ENCODE peak calls at places on chromosomes 5 and 9, in six cellular contexts. One of them, this sample, is unnamed.

GRCh38 chr5:93278876-93279275 is 302.1 kb downstream of the NR2F1-AS1 start:
- DNase-seq in glutamatergic neuron: no peak
- DNase-seq in mesothelial cell of epicardium: no peak
- DNase-seq in colonic mucosa: no peak
- DNase-seq in nephron progenitor cell: no peak
- DNase-seq in activated CD8-positive, alpha-beta T cell treated with anti-CD3 and anti-CD28 coated beads for 36 hours: no peak
- DNase-seq in this sample: no peak

GRCh38 chr5:10111575-10111974 is 138.1 kb downstream of the ATPSCKMT start:
- DNase-seq in glutamatergic neuron: peak
- DNase-seq in mesothelial cell of epicardium: no peak
- DNase-seq in colonic mucosa: no peak
- DNase-seq in nephron progenitor cell: peak
- DNase-seq in activated CD8-positive, alpha-beta T cell treated with anti-CD3 and anti-CD28 coated beads for 36 hours: peak
- DNase-seq in this sample: no peak

GRCh38 chr5:39167141-39167972 is 52.0 kb downstream of the FYB1 start:
- DNase-seq in glutamatergic neuron: no peak
- DNase-seq in mesothelial cell of epicardium: no peak
- DNase-seq in colonic mucosa: no peak
- DNase-seq in nephron progenitor cell: no peak
- DNase-seq in activated CD8-positive, alpha-beta T cell treated with anti-CD3 and anti-CD28 coated beads for 36 hours: no peak
- DNase-seq in this sample: no peak

GRCh38 chr5:143045062-143045461 is 274.9 kb downstream of the ARHGAP26 start:
- DNase-seq in glutamatergic neuron: no peak
- DNase-seq in mesothelial cell of epicardium: no peak
- DNase-seq in colonic mucosa: no peak
- DNase-seq in nephron progenitor cell: no peak
- DNase-seq in activated CD8-positive, alpha-beta T cell treated with anti-CD3 and anti-CD28 coated beads for 36 hours: no peak
- DNase-seq in this sample: no peak

GRCh38 chr5:132419517-132420468 is 50.3 kb downstream of the SLC22A5 start:
- DNase-seq in glutamatergic neuron: peak
- DNase-seq in mesothelial cell of epicardium: peak
- DNase-seq in colonic mucosa: peak
- DNase-seq in nephron progenitor cell: peak
- DNase-seq in activated CD8-positive, alpha-beta T cell treated with anti-CD3 and anti-CD28 coated beads for 36 hours: peak
- DNase-seq in this sample: peak

GRCh38 chr5:180658774-180659564 is 9.6 kb upstream of the FLT4 start:
- DNase-seq in glutamatergic neuron: no peak
- DNase-seq in mesothelial cell of epicardium: no peak
- DNase-seq in colonic mucosa: no peak
- DNase-seq in nephron progenitor cell: no peak
- DNase-seq in activated CD8-positive, alpha-beta T cell treated with anti-CD3 and anti-CD28 coated beads for 36 hours: no peak
- DNase-seq in this sample: no peak

GRCh38 chr5:172503925-172504730 is 49.8 kb upstream of the SH3PXD2B start:
- DNase-seq in glutamatergic neuron: no peak
- DNase-seq in mesothelial cell of epicardium: no peak
- DNase-seq in colonic mucosa: peak
- DNase-seq in nephron progenitor cell: no peak
- DNase-seq in activated CD8-positive, alpha-beta T cell treated with anti-CD3 and anti-CD28 coated beads for 36 hours: no peak
- DNase-seq in this sample: no peak

GRCh38 chr9:136695955-136696354 is 8.7 kb upstream of the AGPAT2 start:
- DNase-seq in glutamatergic neuron: peak
- DNase-seq in mesothelial cell of epicardium: no peak
- DNase-seq in colonic mucosa: no peak
- DNase-seq in nephron progenitor cell: peak
- DNase-seq in activated CD8-positive, alpha-beta T cell treated with anti-CD3 and anti-CD28 coated beads for 36 hours: no peak
- DNase-seq in this sample: no peak

GRCh38 chr9:137195525-137196220 is 4.9 kb downstream of the TPRN start:
- DNase-seq in glutamatergic neuron: no peak
- DNase-seq in mesothelial cell of epicardium: no peak
- DNase-seq in colonic mucosa: peak
- DNase-seq in nephron progenitor cell: no peak
- DNase-seq in activated CD8-positive, alpha-beta T cell treated with anti-CD3 and anti-CD28 coated beads for 36 hours: no peak
- DNase-seq in this sample: no peak

GRCh38 chr5:60287174-60287771 is 393.7 kb upstream of the PDE4D start:
- DNase-seq in glutamatergic neuron: peak
- DNase-seq in mesothelial cell of epicardium: no peak
- DNase-seq in colonic mucosa: peak
- DNase-seq in nephron progenitor cell: peak
- DNase-seq in activated CD8-positive, alpha-beta T cell treated with anti-CD3 and anti-CD28 coated beads for 36 hours: peak
- DNase-seq in this sample: peak

GRCh38 chr5:128356011-128356410 is 182.0 kb downstream of the FBN2 start:
- DNase-seq in glutamatergic neuron: no peak
- DNase-seq in mesothelial cell of epicardium: no peak
- DNase-seq in colonic mucosa: no peak
- DNase-seq in nephron progenitor cell: no peak
- DNase-seq in activated CD8-positive, alpha-beta T cell treated with anti-CD3 and anti-CD28 coated beads for 36 hours: no peak
- DNase-seq in this sample: no peak

GRCh38 chr5:68245325-68245724 is 29.8 kb downstream of the PIK3R1 start:
- DNase-seq in glutamatergic neuron: no peak
- DNase-seq in mesothelial cell of epicardium: no peak
- DNase-seq in colonic mucosa: no peak
- DNase-seq in nephron progenitor cell: no peak
- DNase-seq in activated CD8-positive, alpha-beta T cell treated with anti-CD3 and anti-CD28 coated beads for 36 hours: no peak
- DNase-seq in this sample: no peak

GRCh38 chr5:68247627-68248026 is 32.1 kb downstream of the PIK3R1 start:
- DNase-seq in glutamatergic neuron: no peak
- DNase-seq in mesothelial cell of epicardium: no peak
- DNase-seq in colonic mucosa: no peak
- DNase-seq in nephron progenitor cell: no peak
- DNase-seq in activated CD8-positive, alpha-beta T cell treated with anti-CD3 and anti-CD28 coated beads for 36 hours: no peak
- DNase-seq in this sample: no peak

GRCh38 chr5:68249520-68249919 is 34.0 kb downstream of the PIK3R1 start:
- DNase-seq in glutamatergic neuron: no peak
- DNase-seq in mesothelial cell of epicardium: no peak
- DNase-seq in colonic mucosa: no peak
- DNase-seq in nephron progenitor cell: no peak
- DNase-seq in activated CD8-positive, alpha-beta T cell treated with anti-CD3 and anti-CD28 coated beads for 36 hours: no peak
- DNase-seq in this sample: no peak

GRCh38 chr5:68248896-68249295 is 33.3 kb downstream of the PIK3R1 start:
- DNase-seq in glutamatergic neuron: no peak
- DNase-seq in mesothelial cell of epicardium: no peak
- DNase-seq in colonic mucosa: no peak
- DNase-seq in nephron progenitor cell: no peak
- DNase-seq in activated CD8-positive, alpha-beta T cell treated with anti-CD3 and anti-CD28 coated beads for 36 hours: no peak
- DNase-seq in this sample: no peak

GRCh38 chr5:68246802-68247201 is 31.2 kb downstream of the PIK3R1 start:
- DNase-seq in glutamatergic neuron: no peak
- DNase-seq in mesothelial cell of epicardium: no peak
- DNase-seq in colonic mucosa: no peak
- DNase-seq in nephron progenitor cell: no peak
- DNase-seq in activated CD8-positive, alpha-beta T cell treated with anti-CD3 and anti-CD28 coated beads for 36 hours: no peak
- DNase-seq in this sample: no peak
- TF ChIP-seq CTCF in glutamatergic neuron: peak
- TF ChIP-seq CTCF in mesothelial cell of epicardium: no peak
- TF ChIP-seq CTCF in colonic mucosa: no peak
- TF ChIP-seq CTCF in nephron progenitor cell: no peak
- TF ChIP-seq CTCF in activated CD8-positive, alpha-beta T cell treated with anti-CD3 and anti-CD28 coated beads for 36 hours: peak
- TF ChIP-seq CTCF in this sample: no peak

GRCh38 chr5:78295035-78295961 is 800 bp upstream of the AP3B1 start:
- DNase-seq in glutamatergic neuron: no peak
- DNase-seq in mesothelial cell of epicardium: no peak
- DNase-seq in colonic mucosa: peak
- DNase-seq in nephron progenitor cell: peak
- DNase-seq in activated CD8-positive, alpha-beta T cell treated with anti-CD3 and anti-CD28 coated beads for 36 hours: peak
- DNase-seq in this sample: peak

GRCh38 chr5:78300464-78301045 is 6.1 kb upstream of the AP3B1 start:
- DNase-seq in glutamatergic neuron: no peak
- DNase-seq in mesothelial cell of epicardium: no peak
- DNase-seq in colonic mucosa: no peak
- DNase-seq in nephron progenitor cell: no peak
- DNase-seq in activated CD8-positive, alpha-beta T cell treated with anti-CD3 and anti-CD28 coated beads for 36 hours: no peak
- DNase-seq in this sample: no peak
- TF ChIP-seq CTCF in glutamatergic neuron: no peak
- TF ChIP-seq CTCF in mesothelial cell of epicardium: peak
- TF ChIP-seq CTCF in colonic mucosa: no peak
- TF ChIP-seq CTCF in nephron progenitor cell: no peak
- TF ChIP-seq CTCF in activated CD8-positive, alpha-beta T cell treated with anti-CD3 and anti-CD28 coated beads for 36 hours: peak
- TF ChIP-seq CTCF in this sample: peak

DNA sequence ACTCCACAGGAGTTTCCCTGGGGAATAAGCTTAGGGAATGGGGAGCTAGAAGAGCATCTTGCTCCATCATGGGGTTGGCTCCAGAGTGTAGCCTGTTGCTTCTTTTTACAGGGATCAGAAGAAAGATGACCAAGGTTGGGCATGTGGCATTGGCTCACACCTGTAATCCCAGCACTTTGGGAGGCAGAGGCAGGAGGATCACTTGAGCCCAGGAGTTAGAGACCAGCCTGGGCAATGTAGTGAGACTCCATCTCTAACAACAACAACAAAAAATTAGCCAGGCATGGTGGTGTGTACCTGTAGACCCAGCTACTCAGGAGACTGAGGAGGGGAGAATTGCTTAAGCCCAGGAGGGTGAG is 18.4 kb downstream of the NUDT2 start:
- DNase-seq in glutamatergic neuron: no peak
- DNase-seq in mesothelial cell of epicardium: no peak
- DNase-seq in colonic mucosa: no peak
- DNase-seq in nephron progenitor cell: no peak
- DNase-seq in activated CD8-positive, alpha-beta T cell treated with anti-CD3 and anti-CD28 coated beads for 36 hours: no peak
- DNase-seq in this sample: no peak
- TF ChIP-seq CTCF in glutamatergic neuron: no peak
- TF ChIP-seq CTCF in mesothelial cell of epicardium: no peak
- TF ChIP-seq CTCF in colonic mucosa: no peak
- TF ChIP-seq CTCF in nephron progenitor cell: no peak
- TF ChIP-seq CTCF in activated CD8-positive, alpha-beta T cell treated with anti-CD3 and anti-CD28 coated beads for 36 hours: no peak
- TF ChIP-seq CTCF in this sample: no peak

DNA sequence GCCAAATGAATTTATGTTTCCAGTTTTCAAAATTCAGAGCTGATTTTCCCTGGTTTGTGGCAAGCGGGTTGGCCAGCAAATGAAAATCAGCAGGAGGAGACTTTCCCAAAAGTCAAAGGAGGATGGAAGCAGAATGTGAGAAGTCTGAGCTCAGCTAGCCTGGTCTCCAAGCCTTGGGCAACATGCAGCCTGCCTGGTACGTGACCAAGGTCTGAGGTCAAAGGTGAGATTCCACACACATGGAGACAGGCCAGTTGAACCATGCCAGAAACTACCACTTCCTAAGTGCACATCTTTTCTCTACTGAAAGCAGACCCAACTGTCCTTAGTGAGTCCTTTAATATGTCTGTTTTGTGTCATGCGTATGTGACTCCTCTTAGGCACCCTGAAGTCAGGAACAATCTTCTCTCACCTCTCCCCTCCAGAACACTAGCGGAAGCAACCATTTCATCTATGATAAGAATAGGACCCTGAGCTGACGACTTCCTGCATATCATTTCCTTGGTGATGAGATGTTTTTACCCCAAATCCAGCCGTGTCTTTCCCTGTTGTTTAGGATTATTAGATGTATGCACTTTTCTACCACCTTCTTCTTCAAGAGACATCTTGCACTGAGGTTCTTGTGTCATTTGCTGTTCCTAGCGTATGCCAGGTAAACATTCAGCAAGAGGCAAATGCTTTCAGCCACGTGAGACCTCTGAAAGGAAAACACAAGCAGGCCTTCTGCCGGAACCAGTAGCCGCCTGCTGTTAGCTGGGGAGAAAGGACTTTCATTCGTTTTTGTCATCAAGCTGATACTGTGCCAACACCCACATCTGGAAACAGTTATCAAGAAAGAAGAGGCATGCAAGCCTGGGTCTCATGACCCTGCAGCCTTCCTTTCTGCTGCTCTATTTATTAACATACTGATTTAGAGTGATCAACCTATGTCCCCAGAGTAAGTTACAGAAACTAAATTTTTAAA is 9.7 kb upstream of the TGFBI start:
- DNase-seq in glutamatergic neuron: no peak
- DNase-seq in mesothelial cell of epicardium: no peak
- DNase-seq in colonic mucosa: peak
- DNase-seq in nephron progenitor cell: no peak
- DNase-seq in activated CD8-positive, alpha-beta T cell treated with anti-CD3 and anti-CD28 coated beads for 36 hours: no peak
- DNase-seq in this sample: no peak
- TF ChIP-seq CTCF in glutamatergic neuron: no peak
- TF ChIP-seq CTCF in mesothelial cell of epicardium: no peak
- TF ChIP-seq CTCF in colonic mucosa: no peak
- TF ChIP-seq CTCF in nephron progenitor cell: no peak
- TF ChIP-seq CTCF in activated CD8-positive, alpha-beta T cell treated with anti-CD3 and anti-CD28 coated beads for 36 hours: no peak
- TF ChIP-seq CTCF in this sample: no peak

DNA sequence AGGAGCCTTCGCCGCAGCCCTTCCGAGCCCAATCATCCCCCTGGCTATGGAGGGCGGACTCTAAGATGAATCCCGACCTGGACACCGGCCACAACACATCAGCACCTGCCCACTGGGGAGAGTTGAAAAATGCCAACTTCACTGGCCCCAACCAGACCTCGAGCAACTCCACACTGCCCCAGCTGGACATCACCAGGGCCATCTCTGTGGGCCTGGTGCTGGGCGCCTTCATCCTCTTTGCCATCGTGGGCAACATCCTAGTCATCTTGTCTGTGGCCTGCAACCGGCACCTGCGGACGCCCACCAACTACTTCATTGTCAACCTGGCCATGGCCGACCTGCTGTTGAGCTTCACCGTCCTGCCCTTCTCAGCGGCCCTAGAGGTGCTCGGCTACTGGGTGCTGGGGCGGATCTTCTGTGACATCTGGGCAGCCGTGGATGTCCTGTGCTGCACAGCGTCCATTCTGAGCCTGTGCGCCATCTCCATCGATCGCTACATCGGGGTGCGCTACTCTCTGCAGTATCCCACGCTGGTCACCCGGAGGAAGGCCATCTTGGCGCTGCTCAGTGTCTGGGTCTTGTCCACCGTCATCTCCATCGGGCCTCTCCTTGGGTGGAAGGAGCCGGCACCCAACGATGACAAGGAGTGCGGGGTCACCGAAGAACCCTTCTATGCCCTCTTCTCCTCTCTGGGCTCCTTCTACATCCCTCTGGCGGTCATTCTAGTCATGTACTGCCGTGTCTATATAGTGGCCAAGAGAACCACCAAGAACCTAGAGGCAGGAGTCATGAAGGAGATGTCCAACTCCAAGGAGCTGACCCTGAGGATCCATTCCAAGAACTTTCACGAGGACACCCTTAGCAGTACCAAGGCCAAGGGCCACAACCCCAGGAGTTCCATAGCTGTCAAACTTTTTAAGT is 819 bp downstream of the ADRA1B start:
- DNase-seq in glutamatergic neuron: no peak
- DNase-seq in mesothelial cell of epicardium: no peak
- DNase-seq in colonic mucosa: no peak
- DNase-seq in nephron progenitor cell: no peak
- DNase-seq in activated CD8-positive, alpha-beta T cell treated with anti-CD3 and anti-CD28 coated beads for 36 hours: no peak
- DNase-seq in this sample: no peak
- TF ChIP-seq CTCF in glutamatergic neuron: no peak
- TF ChIP-seq CTCF in mesothelial cell of epicardium: no peak
- TF ChIP-seq CTCF in colonic mucosa: no peak
- TF ChIP-seq CTCF in nephron progenitor cell: no peak
- TF ChIP-seq CTCF in activated CD8-positive, alpha-beta T cell treated with anti-CD3 and anti-CD28 coated beads for 36 hours: no peak
- TF ChIP-seq CTCF in this sample: no peak